ENCODE peak calls at places on chromosomes 12 and 14, in four cellular contexts. T, J, X and R are unnamed samples. For H3K4me1 and H3K9me3, the result is how much of the 10 kb centered on the place peaks cover.

GRCh38 chr12:32395031-32395430 is 4.3 kb upstream of the FGD4 start:
- DNase-seq in J (no peak), T (no peak), X (no peak), R (no peak)

GRCh38 chr12:54134395-54134794 is 54.4 kb downstream of the SMUG1 start:
- DNase-seq in T (no peak), X (no peak), J (no peak), R (no peak)

GRCh38 chr12:127416796-127417195 is 850.2 kb upstream of the TMEM132C start:
- DNase-seq in X (no peak), J (no peak), T (no peak), R (no peak)

GRCh38 chr12:118310320-118310719 is 62.4 kb downstream of the TAOK3 start:
- DNase-seq in J (no peak), X (no peak), T (no peak), R (no peak)

GRCh38 chr14:102353126-102353619 is 9.5 kb downstream of the CINP start:
- DNase-seq in T (peak), X (no peak), J (no peak), R (no peak)

GRCh38 chr12:130212384-130212783 is 50.1 kb downstream of the FZD10 start:
- DNase-seq in J (no peak), X (no peak), T (no peak), R (no peak)

GRCh38 chr12:123494124-123494843 is 36.3 kb downstream of the SNRNP35 start:
- DNase-seq in T (no peak), J (no peak), X (no peak), R (no peak)

GRCh38 chr12:5185435-5186069 is 141.9 kb downstream of the KCNA5 start:
- DNase-seq in J (no peak), T (no peak), X (no peak), R (no peak)

GRCh38 chr14:53608369-53608768 is 348.3 kb downstream of the BMP4 start:
- DNase-seq in X (peak), J (no peak), T (peak), R (no peak)

GRCh38 chr14:24329736-24330135 is 5.1 kb downstream of the ADCY4 start:
- DNase-seq in T (peak), X (peak), J (peak), R (peak)

GRCh38 chr14:69850086-69850735 is 29.0 kb upstream of the SMOC1 start:
- DNase-seq in T (no peak), X (no peak), J (no peak), R (no peak)

GRCh38 chr12:32302218-32302826 is 97.0 kb upstream of the FGD4 start:
- DNase-seq in T (no peak), J (no peak), X (peak), R (no peak)

GRCh38 chr12:87812711-87813110 is 216.5 kb downstream of the C12orf50 start:
- DNase-seq in X (no peak), J (no peak), T (no peak), R (no peak)

GRCh38 chr14:33611405-33612183 is 339.3 kb downstream of the EGLN3 start:
- DNase-seq in J (no peak), T (no peak), X (no peak), R (no peak)

GRCh38 chr12:76588881-76589565 is 29.5 kb upstream of the OSBPL8 start:
- DNase-seq in X (no peak), J (no peak), T (no peak), R (no peak)

GRCh38 chr12:6285063-6285477 is 25.4 kb upstream of the PLEKHG6 start:
- DNase-seq in J (peak), T (peak), X (peak), R (no peak)

GRCh38 chr12:109729837-109730200 is 16.2 kb downstream of the FAM222A start:
- DNase-seq in X (no peak), T (no peak), J (peak), R (no peak)

GRCh38 chr14:61335049-61335448 is 13.7 kb downstream of the PRKCH start:
- DNase-seq in T (no peak), J (no peak), X (no peak), R (no peak)

GRCh38 chr12:18864900-18865561 is 127.1 kb downstream of the CAPZA3 start:
- DNase-seq in T (no peak), X (no peak), J (no peak), R (peak)

GRCh38 chr14:62988967-62989366 is 56.3 kb downstream of the KCNH5 start:
- DNase-seq in T (no peak), J (no peak), X (no peak), R (no peak)

DNA sequence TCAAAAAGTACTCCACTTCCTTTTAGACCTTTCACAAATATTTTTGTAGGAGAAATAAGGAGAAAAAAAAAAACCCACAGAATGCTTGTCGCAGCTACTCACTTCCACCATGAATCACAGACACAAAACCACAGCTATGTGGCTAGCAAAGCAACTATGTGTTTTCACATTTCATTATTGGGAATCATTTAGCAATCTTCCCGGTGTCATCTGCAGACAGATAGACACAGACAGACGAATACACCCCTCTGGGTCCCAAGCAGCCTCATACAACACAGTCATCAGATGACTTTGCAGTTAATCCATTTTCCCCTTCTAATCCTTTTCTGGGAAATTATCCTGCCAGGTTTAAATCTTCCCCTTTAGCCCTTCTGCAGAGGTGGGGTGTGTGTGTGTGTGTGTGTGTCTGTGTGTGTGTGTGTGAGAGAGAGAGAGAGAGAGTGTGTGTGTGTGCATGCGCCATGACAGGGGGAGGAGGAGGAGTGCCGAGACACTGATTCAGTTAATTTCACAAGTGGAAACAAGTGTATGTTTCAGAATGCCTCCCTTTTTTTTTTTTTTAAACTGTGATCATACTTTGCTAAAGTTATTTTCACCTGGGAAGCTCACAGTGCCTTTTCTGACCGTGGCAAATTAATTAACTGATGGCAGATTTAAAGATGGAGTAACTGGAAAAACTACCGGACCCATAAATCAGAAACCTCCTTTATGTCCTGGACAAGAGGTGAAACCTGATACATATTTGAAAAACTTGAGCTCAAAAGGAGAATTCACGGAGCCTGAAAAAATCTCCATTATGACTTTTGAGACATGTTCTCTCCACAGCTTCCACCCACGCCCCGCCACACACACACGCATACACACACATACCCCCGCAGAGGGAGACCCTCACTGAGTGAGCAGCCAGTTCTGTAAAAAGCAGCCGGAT is 39.9 kb downstream of the LTBP2 start:
- DNase-seq in J (no peak), X (peak), T (no peak), R (no peak)
- TF ChIP-seq EP300 in J (no peak), X (no peak), T (no peak), R (peak)

GRCh38 chr12:90245396-90245795 is 536.8 kb upstream of the ATP2B1 start:
- DNase-seq in J (no peak), T (no peak), X (no peak), R (no peak)

GRCh38 chr12:90238872-90239271 is 530.2 kb upstream of the ATP2B1 start:
- DNase-seq in J (no peak), T (no peak), X (no peak), R (no peak)

GRCh38 chr12:90239740-90240260 is 531.2 kb upstream of the ATP2B1 start:
- DNase-seq in T (no peak), J (no peak), X (no peak), R (no peak)

GRCh38 chr12:90246673-90247072 is 538.0 kb upstream of the ATP2B1 start:
- DNase-seq in X (no peak), T (no peak), J (no peak), R (no peak)

DNA sequence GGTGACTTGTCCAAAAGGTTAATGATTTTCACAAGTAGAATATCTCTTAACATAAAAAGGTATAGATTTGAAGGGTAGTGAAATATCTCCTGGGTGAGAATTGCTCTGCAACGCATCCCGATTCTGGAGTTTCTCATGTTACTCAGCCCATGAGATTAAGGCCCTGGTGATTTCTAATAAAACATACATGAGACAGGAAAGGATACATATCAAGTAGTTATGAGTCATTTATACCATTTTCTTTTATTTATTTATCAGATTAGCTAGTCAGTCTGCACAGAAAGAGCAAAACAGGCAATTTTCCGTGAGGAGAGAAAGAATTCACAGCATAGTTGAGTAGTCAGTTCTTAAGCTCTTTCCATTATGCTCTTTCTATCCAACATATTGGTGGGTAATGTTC is 535.6 kb upstream of the ATP2B1 start:
- DNase-seq in T (no peak), J (no peak), X (no peak), R (no peak)
- H3K4me1 ChIP-seq in T (under half), J (under half), X (under half), R (under half)

GRCh38 chr12:133063556-133063955 is 17.2 kb upstream of the ZNF140 start:
- DNase-seq in T (no peak), X (no peak), J (no peak), R (no peak)

GRCh38 chr12:133057446-133057845 is 20.1 kb downstream of the ZNF84 start:
- DNase-seq in J (no peak), T (no peak), X (no peak), R (no peak)

GRCh38 chr12:133061954-133062353 is 18.8 kb upstream of the ZNF140 start:
- DNase-seq in T (no peak), X (no peak), J (no peak), R (no peak)

DNA sequence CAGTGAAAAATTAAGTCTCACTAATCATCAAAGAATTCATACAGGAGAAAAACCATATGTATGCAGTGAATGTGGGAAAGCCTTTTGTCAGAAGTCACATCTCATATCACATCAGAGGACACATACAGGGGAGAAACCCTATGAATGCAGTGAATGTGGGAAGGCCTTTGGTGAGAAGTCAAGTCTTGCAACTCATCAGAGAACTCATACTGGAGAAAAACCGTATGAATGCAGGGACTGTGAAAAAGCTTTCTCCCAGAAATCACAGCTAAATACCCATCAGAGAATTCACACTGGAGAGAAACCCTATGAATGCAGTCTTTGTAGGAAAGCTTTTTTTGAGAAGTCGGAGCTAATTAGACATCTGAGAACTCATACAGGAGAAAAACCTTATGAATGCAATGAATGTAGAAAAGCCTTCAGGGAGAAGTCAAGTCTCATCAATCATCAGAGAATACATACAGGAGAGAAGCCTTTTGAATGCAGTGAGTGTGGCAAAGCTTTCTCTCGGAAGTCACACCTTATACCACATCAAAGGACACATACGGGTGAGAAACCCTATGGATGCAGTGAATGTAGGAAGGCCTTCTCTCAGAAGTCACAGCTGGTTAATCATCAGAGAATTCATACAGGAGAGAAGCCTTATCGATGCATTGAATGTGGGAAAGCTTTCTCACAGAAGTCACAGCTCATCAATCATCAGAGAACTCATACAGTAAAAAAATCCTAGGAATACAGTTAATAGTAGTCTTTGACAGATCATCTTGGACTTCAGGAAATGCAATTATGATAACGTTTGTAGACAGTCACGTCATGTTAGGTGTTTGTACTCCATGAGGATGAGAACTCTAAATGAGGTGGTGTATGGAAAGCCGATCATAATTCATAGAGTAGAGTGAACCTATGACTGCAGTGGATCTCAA is 21.2 kb downstream of the ZNF84 start:
- DNase-seq in J (no peak), T (no peak), X (no peak), R (no peak)
- H3K9me3 ChIP-seq in J (half or more), T (half or more), X (half or more), R (half or more)

DNA sequence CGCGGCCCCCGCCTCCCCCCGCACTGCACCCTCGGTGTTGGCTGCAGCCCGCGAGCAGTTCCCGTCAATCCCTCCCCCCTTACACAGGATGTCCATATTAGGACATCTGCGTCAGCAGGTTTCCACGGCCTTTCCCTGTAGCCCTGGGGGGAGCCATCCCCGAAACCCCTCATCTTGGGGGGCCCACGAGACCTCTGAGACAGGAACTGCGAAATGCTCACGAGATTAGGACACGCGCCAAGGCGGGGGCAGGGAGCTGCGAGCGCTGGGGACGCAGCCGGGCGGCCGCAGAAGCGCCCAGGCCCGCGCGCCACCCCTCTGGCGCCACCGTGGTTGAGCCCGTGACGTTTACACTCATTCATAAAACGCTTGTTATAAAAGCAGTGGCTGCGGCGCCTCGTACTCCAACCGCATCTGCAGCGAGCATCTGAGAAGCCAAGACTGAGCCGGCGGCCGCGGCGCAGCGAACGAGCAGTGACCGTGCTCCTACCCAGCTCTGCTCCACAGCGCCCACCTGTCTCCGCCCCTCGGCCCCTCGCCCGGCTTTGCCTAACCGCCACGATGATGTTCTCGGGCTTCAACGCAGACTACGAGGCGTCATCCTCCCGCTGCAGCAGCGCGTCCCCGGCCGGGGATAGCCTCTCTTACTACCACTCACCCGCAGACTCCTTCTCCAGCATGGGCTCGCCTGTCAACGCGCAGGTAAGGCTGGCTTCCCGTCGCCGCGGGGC is at the start of gene FOS:
- DNase-seq in J (peak), X (peak), T (peak), R (peak)
- TF ChIP-seq EP300 in J (peak), X (peak), T (peak), R (peak)

GRCh38 chr12:64171715-64172114 is 50.4 kb downstream of the KICS2 start:
- DNase-seq in T (no peak), J (no peak), X (no peak), R (no peak)
- H3K4me1 ChIP-seq in T (under half), J (under half), X (under half), R (under half)

DNA sequence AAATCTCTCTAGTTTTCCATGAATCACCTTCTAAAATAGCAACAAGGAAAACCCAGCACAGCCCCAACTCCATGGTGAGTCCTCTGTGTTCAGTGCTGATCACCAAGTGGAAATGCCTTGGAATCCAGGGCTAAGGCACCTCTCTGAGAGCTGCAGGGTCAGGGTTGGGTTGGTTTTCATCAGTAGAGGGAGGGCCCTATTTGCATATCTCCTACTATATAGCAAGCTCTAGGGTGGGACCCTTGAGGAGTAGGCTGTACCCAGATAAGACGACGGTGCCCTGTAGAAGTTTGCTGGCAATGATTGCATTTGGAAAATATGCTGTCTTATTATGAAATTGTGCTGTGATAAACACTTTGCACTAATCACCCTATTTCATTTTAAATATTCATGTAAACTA is 1011.8 kb downstream of the TMEM121 start:
- DNase-seq in T (no peak), X (no peak), J (no peak), R (no peak)
- H3K9me3 ChIP-seq in T (under half), X (under half), J (under half), R (under half)

GRCh38 chr12:990649-991349 is at the start of gene ERC1:
- DNase-seq in T (peak), X (peak), J (peak), R (peak)
- TF ChIP-seq EP300 in T (no peak), X (no peak), J (no peak), R (peak)

DNA sequence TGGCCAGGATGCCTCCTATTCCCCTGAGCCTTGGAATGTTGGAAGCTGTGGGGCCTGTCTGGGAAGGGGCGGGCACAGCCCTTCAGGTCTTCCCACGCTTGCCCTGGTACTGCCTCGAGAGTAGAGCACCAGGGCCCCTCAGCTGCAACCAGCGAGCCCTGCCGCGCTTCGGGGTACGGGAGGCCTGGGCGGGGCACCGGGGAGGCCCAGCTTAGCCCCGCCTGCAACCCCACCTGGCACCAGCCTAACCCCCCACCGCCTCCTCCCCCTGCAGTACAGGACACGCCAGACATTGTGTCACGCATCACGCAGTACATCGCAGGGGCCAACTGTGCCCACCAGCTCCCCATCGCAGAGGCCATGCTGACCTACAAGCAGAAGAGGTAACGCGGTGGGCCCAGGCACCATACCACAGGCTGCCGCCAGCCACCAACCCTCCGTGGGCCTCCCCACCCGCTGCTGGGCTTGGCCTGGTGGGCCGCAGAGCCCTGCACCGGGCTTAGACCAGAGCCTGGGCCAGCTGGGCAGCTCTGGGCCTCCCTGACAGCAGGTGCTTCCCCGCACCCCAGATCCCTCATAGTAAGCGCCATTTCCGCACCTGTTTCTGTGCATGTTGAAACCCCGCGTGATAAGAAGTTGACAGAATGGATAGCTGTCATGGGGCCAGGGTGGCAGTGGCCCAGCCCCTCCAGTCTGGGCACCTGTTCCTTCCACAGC is 13.6 kb upstream of the TEX22 start:
- DNase-seq in X (no peak), J (no peak), T (no peak), R (no peak)
- H3K4me1 ChIP-seq in X (under half), J (under half), T (under half), R (under half)

DNA sequence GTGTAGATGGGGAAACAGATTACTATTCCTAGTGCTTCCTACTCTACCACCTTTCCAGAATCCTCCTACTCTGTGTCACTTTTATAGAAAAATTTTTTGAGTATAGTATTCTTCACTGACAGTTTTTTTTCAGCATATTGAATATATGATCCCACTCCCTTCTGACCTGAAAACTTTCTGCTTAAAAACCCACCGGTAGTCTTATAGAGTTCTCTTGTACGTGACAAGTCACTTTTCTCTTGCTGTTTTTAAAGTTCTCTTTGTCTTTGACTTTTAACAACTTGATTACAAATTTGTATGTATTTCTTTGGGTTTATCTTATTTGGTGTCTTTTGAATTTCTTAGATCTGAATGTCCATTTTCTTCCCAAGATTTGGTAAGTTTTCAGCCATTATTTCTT is 133.6 kb upstream of the SLC38A2 start:
- DNase-seq in X (no peak), J (no peak), T (no peak), R (no peak)
- H3K9me3 ChIP-seq in X (under half), J (under half), T (under half), R (under half)